ENCODE peak calls at places on chromosomes 3 and 15, in seven cellular contexts. X is IMR-90, V is H9, A is mesendoderm, N is mesenchymal stem cell, K is neuronal stem cell, B is trophoblast cell. U is an unnamed sample.

GRCh38 chr15:27254801-27255200 is 283.8 kb downstream of the GABRG3 start:
- DNase-seq in X (no peak), V (no peak), A (no peak), N (no peak), K (no peak), B (no peak), U (no peak)

GRCh38 chr15:37289109-37289765 is 188.9 kb upstream of the MEIS2 start:
- DNase-seq in X (peak), V (peak), A (peak), N (peak), K (no peak), B (no peak), U (no peak)

GRCh38 chr15:68307131-68307928 is 29.8 kb downstream of the FEM1B start:
- DNase-seq in X (no peak), V (peak), A (no peak), N (no peak), K (no peak), B (no peak), U (no peak)

GRCh38 chr3:14141144-14141543 is 16.3 kb downstream of the TMEM43 start:
- DNase-seq in X (peak), V (no peak), A (no peak), N (no peak), K (no peak), B (no peak), U (no peak)

GRCh38 chr3:41569632-41570338 is 370.5 kb downstream of the CTNNB1 start:
- DNase-seq in X (no peak), V (no peak), A (no peak), N (no peak), K (no peak), B (no peak), U (no peak)

GRCh38 chr3:73144276-73144675 is 82.8 kb downstream of the EBLN2 start:
- DNase-seq in X (no peak), V (no peak), A (no peak), N (no peak), K (no peak), B (no peak), U (no peak)

GRCh38 chr15:99076555-99077308 is 28.1 kb upstream of the SYNM start:
- DNase-seq in X (peak), V (peak), A (peak), N (peak), K (peak), B (peak), U (no peak)

GRCh38 chr15:29708519-29708918 is 113.7 kb downstream of the TJP1 start:
- DNase-seq in X (no peak), V (no peak), A (no peak), N (no peak), K (no peak), B (no peak), U (no peak)

GRCh38 chr3:149967067-149967685 is 3.5 kb downstream of the PFN2 start:
- DNase-seq in X (peak), V (no peak), A (peak), N (peak), K (peak), B (peak), U (no peak)

GRCh38 chr3:70608434-70608833 is 296.0 kb upstream of the MDFIC2 start:
- DNase-seq in X (no peak), V (no peak), A (no peak), N (no peak), K (no peak), B (no peak), U (no peak)

GRCh38 chr3:129207347-129207947 is 23.8 kb upstream of the CNBP start:
- DNase-seq in X (no peak), V (no peak), A (no peak), N (no peak), K (no peak), B (no peak), U (no peak)

GRCh38 chr15:40307421-40308165 is at the start of gene PLCB2:
- DNase-seq in X (no peak), V (peak), A (peak), N (peak), K (no peak), B (no peak), U (no peak)

GRCh38 chr3:100023150-100023549 is 91.2 kb downstream of the FILIP1L start:
- DNase-seq in X (peak), V (no peak), A (no peak), N (no peak), K (no peak), B (no peak), U (no peak)

GRCh38 chr15:49282366-49282765 is 112.3 kb downstream of the GALK2 start:
- DNase-seq in X (peak), V (no peak), A (no peak), N (no peak), K (no peak), B (no peak), U (no peak)

GRCh38 chr3:126753191-126754160 is 49.4 kb downstream of the CHCHD6 start:
- DNase-seq in X (peak), V (no peak), A (peak), N (peak), K (no peak), B (peak), U (no peak)

GRCh38 chr3:27797773-27798172 is 75.7 kb upstream of the EOMES start:
- DNase-seq in X (no peak), V (no peak), A (no peak), N (no peak), K (no peak), B (no peak), U (no peak)
- H3K4ac ChIP-seq in X (no peak), V (no peak), A (no peak), N (no peak), K (no peak), B (no peak), U (no peak)

GRCh38 chr3:10187944-10188343 is 23.2 kb downstream of the IRAK2 start:
- DNase-seq in X (no peak), V (no peak), A (no peak), N (no peak), K (no peak), B (no peak), U (no peak)
- H3K4ac ChIP-seq in X (peak), V (no peak), A (no peak), N (no peak), K (no peak), B (no peak), U (no peak)

GRCh38 chr3:155169221-155169620 is 89.1 kb downstream of the MME start:
- DNase-seq in X (no peak), V (no peak), A (no peak), N (no peak), K (no peak), B (no peak), U (no peak)
- H3K4ac ChIP-seq in X (no peak), V (no peak), A (no peak), N (no peak), K (no peak), B (no peak), U (no peak)

DNA sequence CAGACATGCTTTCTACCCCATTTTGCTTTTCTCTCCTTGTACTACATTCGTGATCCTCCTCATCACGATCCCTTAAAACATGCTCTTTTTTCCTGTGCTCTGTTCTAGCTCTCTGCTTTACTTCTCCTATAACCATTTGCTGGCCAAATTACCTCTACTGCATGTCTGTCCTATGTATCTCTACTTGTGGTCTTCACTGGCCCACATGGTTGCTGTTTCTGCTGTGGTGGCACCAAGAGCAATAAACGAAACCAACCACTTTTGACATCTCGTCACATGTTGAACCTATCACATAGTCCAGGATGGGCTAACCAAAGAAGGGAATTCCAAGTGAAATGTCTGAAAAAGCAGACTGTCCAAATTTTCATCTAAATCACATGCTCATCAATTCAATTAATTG is 115.2 kb downstream of the LEKR1 start:
- DNase-seq in X (no peak), V (no peak), A (no peak), N (no peak), K (no peak), B (no peak), U (no peak)
- H3K4ac ChIP-seq in X (no peak), V (no peak), A (no peak), N (no peak), K (no peak), B (no peak), U (no peak)

U was measured in H1.